ENCODE peak calls at places on chromosomes 2 and 18, in six cellular contexts. One of them, this sample, is unnamed.

GRCh38 chr2:78928502-78928901 is 97.0 kb upstream of the REG3G start:
- DNase-seq in body of pancreas: no peak
- DNase-seq in fibroblast of pulmonary artery: no peak
- DNase-seq in stomach: no peak
- DNase-seq in heart right ventricle: no peak
- DNase-seq in AG04450: no peak
- DNase-seq in this sample: no peak

GRCh38 chr2:150013011-150013410 is 425.4 kb upstream of the MMADHC start:
- DNase-seq in AG04450: no peak
- DNase-seq in fibroblast of pulmonary artery: peak
- DNase-seq in body of pancreas: no peak
- DNase-seq in heart right ventricle: no peak
- DNase-seq in stomach: no peak
- DNase-seq in this sample: no peak

GRCh38 chr2:228917195-228917594 is 353.9 kb downstream of the PID1 start:
- DNase-seq in heart right ventricle: no peak
- DNase-seq in body of pancreas: no peak
- DNase-seq in AG04450: no peak
- DNase-seq in fibroblast of pulmonary artery: peak
- DNase-seq in stomach: no peak
- DNase-seq in this sample: no peak

GRCh38 chr2:12818416-12819097 is 101.8 kb downstream of the TRIB2 start:
- DNase-seq in body of pancreas: no peak
- DNase-seq in stomach: no peak
- DNase-seq in fibroblast of pulmonary artery: no peak
- DNase-seq in heart right ventricle: no peak
- DNase-seq in AG04450: no peak
- DNase-seq in this sample: no peak

GRCh38 chr2:101361519-101361918 is 25.8 kb downstream of the CREG2 start:
- DNase-seq in AG04450: no peak
- DNase-seq in body of pancreas: no peak
- DNase-seq in heart right ventricle: no peak
- DNase-seq in fibroblast of pulmonary artery: no peak
- DNase-seq in stomach: no peak
- DNase-seq in this sample: no peak

GRCh38 chr2:239263937-239264837 is 136.6 kb downstream of the HDAC4 start:
- DNase-seq in heart right ventricle: no peak
- DNase-seq in fibroblast of pulmonary artery: peak
- DNase-seq in stomach: peak
- DNase-seq in body of pancreas: no peak
- DNase-seq in AG04450: no peak
- DNase-seq in this sample: no peak

GRCh38 chr2:2910259-2910658 is 467.4 kb downstream of the EIPR1 start:
- DNase-seq in body of pancreas: no peak
- DNase-seq in stomach: no peak
- DNase-seq in heart right ventricle: no peak
- DNase-seq in AG04450: no peak
- DNase-seq in fibroblast of pulmonary artery: no peak
- DNase-seq in this sample: no peak

GRCh38 chr2:118860506-118860905 is 13.1 kb upstream of the EN1 start:
- DNase-seq in body of pancreas: no peak
- DNase-seq in stomach: no peak
- DNase-seq in fibroblast of pulmonary artery: no peak
- DNase-seq in heart right ventricle: no peak
- DNase-seq in AG04450: no peak
- DNase-seq in this sample: no peak

GRCh38 chr2:64168756-64169155 is 24.5 kb upstream of the PELI1 start:
- DNase-seq in heart right ventricle: no peak
- DNase-seq in stomach: no peak
- DNase-seq in AG04450: no peak
- DNase-seq in body of pancreas: no peak
- DNase-seq in fibroblast of pulmonary artery: no peak
- DNase-seq in this sample: no peak

GRCh38 chr18:61943175-61943964 is 50.6 kb upstream of the RNF152 start:
- DNase-seq in heart right ventricle: no peak
- DNase-seq in stomach: no peak
- DNase-seq in AG04450: no peak
- DNase-seq in fibroblast of pulmonary artery: no peak
- DNase-seq in body of pancreas: no peak
- DNase-seq in this sample: no peak

GRCh38 chr2:6942848-6943247 is 25.6 kb downstream of the RNF144A start:
- DNase-seq in heart right ventricle: no peak
- DNase-seq in stomach: no peak
- DNase-seq in AG04450: no peak
- DNase-seq in body of pancreas: no peak
- DNase-seq in fibroblast of pulmonary artery: no peak
- DNase-seq in this sample: no peak

GRCh38 chr2:97740590-97741182 is 27.3 kb downstream of the ZAP70 start:
- DNase-seq in fibroblast of pulmonary artery: peak
- DNase-seq in AG04450: no peak
- DNase-seq in body of pancreas: peak
- DNase-seq in heart right ventricle: peak
- DNase-seq in stomach: peak
- DNase-seq in this sample: no peak

GRCh38 chr2:120352701-120353590 is 7.0 kb downstream of the INHBB start:
- DNase-seq in fibroblast of pulmonary artery: no peak
- DNase-seq in AG04450: no peak
- DNase-seq in body of pancreas: no peak
- DNase-seq in stomach: no peak
- DNase-seq in heart right ventricle: no peak
- DNase-seq in this sample: no peak

GRCh38 chr18:24398515-24398914 is 891 bp upstream of the OSBPL1A start:
- DNase-seq in heart right ventricle: no peak
- DNase-seq in body of pancreas: no peak
- DNase-seq in fibroblast of pulmonary artery: no peak
- DNase-seq in stomach: no peak
- DNase-seq in AG04450: no peak
- DNase-seq in this sample: peak

DNA sequence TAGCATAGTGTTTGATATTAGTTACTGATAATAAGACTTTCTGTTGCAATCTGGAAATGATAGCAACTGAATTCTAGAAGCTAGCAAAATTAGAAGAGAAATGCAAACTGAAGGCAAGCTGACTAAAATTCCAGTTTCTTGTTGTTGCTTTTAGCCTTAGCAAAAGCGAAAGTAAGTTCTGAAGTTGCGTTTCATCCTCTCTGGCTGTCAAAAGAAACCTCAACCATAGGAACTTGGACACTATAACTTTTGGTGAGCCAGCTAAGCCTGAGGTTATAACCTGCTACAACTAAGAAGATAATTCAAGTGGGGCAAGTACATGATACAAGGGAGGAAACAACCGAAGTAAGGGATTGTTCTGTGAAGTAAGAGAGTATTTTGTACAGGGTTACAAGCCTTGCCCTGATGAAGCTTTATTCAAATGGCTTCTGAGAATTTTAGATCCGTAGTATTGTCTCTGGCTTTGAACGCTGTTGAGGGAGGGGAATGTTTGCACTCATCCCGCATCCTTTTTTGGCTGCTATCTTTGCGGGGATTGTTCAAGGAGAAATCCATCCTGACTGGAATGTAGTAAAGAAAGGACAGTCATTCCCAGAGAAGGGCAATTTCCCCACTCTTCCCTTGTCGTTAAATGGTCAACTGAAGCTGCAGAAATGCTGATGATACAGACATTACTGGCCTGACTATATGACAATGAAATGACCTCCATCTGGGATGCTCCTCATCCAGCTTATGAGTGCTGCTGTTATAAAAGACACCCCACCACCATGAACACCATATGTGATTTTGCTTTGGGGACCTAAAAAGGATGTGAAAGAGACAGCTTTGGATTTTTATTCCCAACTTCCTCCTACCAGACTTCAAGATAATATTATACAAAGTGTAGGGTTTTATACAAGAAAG is 7.0 kb upstream of the TMX3 start:
- DNase-seq in heart right ventricle: no peak
- DNase-seq in fibroblast of pulmonary artery: no peak
- DNase-seq in AG04450: no peak
- DNase-seq in stomach: no peak
- DNase-seq in body of pancreas: no peak
- DNase-seq in this sample: no peak
- H3K4me3 ChIP-seq in heart right ventricle: peak
- H3K4me3 ChIP-seq in fibroblast of pulmonary artery: peak
- H3K4me3 ChIP-seq in AG04450: no peak
- H3K4me3 ChIP-seq in stomach: peak
- H3K4me3 ChIP-seq in body of pancreas: no peak
- H3K4me3 ChIP-seq in this sample: peak

DNA sequence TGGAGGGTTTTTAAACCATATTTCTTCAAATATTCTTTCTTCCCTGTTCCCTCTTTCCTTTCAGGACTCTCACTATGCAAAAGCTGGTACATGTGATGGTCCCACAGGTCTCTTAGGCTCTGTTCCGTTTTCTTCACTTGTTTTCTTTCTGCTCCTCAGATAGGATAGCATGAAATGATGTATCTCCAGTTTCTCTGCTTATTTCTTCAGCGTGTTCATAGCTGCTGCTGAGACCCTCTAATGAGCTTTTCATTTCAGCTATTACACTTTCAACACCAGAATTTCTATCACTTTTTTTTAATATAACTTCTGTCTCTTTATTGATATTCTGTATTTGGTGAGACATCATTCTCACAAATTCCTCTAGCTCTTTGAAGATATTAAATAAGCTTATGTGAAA is 63.9 kb downstream of the KCNG2 start:
- DNase-seq in stomach: no peak
- DNase-seq in body of pancreas: no peak
- DNase-seq in AG04450: no peak
- DNase-seq in fibroblast of pulmonary artery: no peak
- DNase-seq in heart right ventricle: no peak
- DNase-seq in this sample: no peak
- TF ChIP-seq CTCF in stomach: no peak
- TF ChIP-seq CTCF in body of pancreas: no peak
- TF ChIP-seq CTCF in AG04450: no peak
- TF ChIP-seq CTCF in fibroblast of pulmonary artery: no peak
- TF ChIP-seq CTCF in heart right ventricle: no peak
- TF ChIP-seq CTCF in this sample: no peak

GRCh38 chr2:42050350-42051167 is 2.7 kb downstream of the PKDCC start:
- DNase-seq in stomach: no peak
- DNase-seq in AG04450: no peak
- DNase-seq in fibroblast of pulmonary artery: peak
- DNase-seq in body of pancreas: no peak
- DNase-seq in heart right ventricle: no peak
- DNase-seq in this sample: no peak
- H3K4me3 ChIP-seq in stomach: peak
- H3K4me3 ChIP-seq in AG04450: peak
- H3K4me3 ChIP-seq in fibroblast of pulmonary artery: peak
- H3K4me3 ChIP-seq in body of pancreas: no peak
- H3K4me3 ChIP-seq in heart right ventricle: peak
- H3K4me3 ChIP-seq in this sample: no peak

DNA sequence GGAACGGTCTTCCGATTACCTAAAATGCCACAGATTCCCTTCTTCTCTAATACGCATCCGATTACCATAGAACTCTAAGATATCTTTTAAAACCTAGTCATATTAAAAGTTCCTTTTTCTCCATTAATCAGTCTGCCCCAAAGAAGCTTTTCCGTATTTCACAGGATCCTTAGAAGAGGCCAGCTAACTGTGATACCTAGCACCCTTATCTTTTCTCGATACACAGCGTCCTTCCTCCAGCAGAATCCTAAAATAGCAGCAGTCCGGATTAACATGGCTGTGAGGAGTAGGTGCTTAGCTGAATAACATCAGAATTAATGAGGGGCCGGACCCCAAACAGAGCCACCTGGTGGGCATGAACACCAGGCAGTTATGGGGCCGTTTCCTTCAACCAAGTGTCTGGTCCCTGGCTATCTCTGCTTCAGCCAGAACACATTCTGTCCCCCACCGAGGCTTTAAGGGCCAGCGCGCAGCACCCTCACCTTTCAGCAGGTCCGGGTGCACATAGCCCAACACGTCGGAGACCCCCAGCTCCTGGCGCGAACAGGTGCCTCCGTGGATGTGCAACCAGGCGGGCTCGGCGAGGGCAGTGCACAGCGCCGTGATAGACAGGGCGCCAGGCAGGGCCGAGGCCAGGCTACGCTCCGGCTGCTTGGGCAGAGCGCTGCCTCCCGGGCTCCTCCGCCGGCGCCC is 995 bp downstream of the TMEM127 start:
- DNase-seq in body of pancreas: peak
- DNase-seq in fibroblast of pulmonary artery: peak
- DNase-seq in stomach: no peak
- DNase-seq in AG04450: no peak
- DNase-seq in heart right ventricle: no peak
- DNase-seq in this sample: no peak
- TF ChIP-seq CTCF in body of pancreas: no peak
- TF ChIP-seq CTCF in fibroblast of pulmonary artery: peak
- TF ChIP-seq CTCF in stomach: no peak
- TF ChIP-seq CTCF in AG04450: peak
- TF ChIP-seq CTCF in heart right ventricle: peak
- TF ChIP-seq CTCF in this sample: peak

GRCh38 chr2:234992624-234993349 is 41.0 kb downstream of the SH3BP4 start:
- DNase-seq in body of pancreas: no peak
- DNase-seq in AG04450: no peak
- DNase-seq in stomach: no peak
- DNase-seq in heart right ventricle: no peak
- DNase-seq in fibroblast of pulmonary artery: no peak
- DNase-seq in this sample: no peak
- H3K4me3 ChIP-seq in body of pancreas: no peak
- H3K4me3 ChIP-seq in AG04450: no peak
- H3K4me3 ChIP-seq in stomach: no peak
- H3K4me3 ChIP-seq in heart right ventricle: no peak
- H3K4me3 ChIP-seq in fibroblast of pulmonary artery: no peak
- H3K4me3 ChIP-seq in this sample: no peak

DNA sequence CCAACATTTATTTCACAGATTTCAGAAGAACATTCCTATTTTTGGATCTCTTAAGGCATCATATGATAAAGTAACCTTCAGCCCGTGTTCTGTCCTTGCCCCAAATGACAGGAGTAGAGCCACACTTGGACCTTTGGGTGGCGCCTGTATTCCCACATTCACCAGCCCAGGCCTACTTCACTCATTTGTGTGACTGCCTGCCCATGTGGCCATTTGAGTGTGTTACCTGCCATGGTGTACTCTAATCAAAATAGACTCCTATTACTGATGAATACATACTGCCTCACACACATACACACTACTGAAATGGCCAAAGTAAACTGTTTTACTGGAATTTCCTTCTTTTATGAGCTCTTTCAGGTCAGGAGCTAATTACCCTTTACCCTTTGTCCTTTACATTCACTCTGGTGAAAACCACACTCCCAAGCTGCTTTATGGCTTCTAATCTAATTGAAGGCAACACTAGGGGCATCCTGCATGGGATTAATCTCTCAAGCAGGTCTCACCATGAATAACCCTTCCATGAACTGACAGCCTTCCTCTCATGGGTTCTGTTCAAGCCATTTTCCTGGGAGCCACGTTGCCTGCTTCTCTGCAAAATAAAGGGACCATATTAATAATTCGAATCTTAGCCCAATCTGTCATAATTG is 271.0 kb upstream of the GALNT5 start:
- DNase-seq in AG04450: no peak
- DNase-seq in body of pancreas: no peak
- DNase-seq in fibroblast of pulmonary artery: no peak
- DNase-seq in stomach: no peak
- DNase-seq in heart right ventricle: no peak
- DNase-seq in this sample: no peak
- TF ChIP-seq CTCF in AG04450: no peak
- TF ChIP-seq CTCF in body of pancreas: no peak
- TF ChIP-seq CTCF in fibroblast of pulmonary artery: no peak
- TF ChIP-seq CTCF in stomach: no peak
- TF ChIP-seq CTCF in heart right ventricle: no peak
- TF ChIP-seq CTCF in this sample: no peak